ENCODE peak calls at places on chromosomes 11 and 22, in five cellular contexts. Y, G, V, U and W are unnamed samples.

GRCh38 chr11:33387996-33388395 is 130.8 kb downstream of the HIPK3 start:
- DNase-seq in G (no peak), U (no peak), V (no peak), Y (no peak), W (no peak)

GRCh38 chr11:65502852-65503603 is 4.2 kb downstream of the MALAT1 start:
- DNase-seq in G (no peak), V (peak), Y (no peak), U (peak), W (no peak)

GRCh38 chr11:100739636-100740035 is 52.5 kb downstream of the ARHGAP42 start:
- DNase-seq in V (no peak), Y (no peak), U (peak), G (peak), W (peak)

GRCh38 chr11:32580967-32581366 is 2.7 kb upstream of the EIF3M start:
- DNase-seq in U (peak), Y (no peak), G (no peak), V (no peak), W (no peak)

GRCh38 chr11:10581481-10582019 is 13.1 kb upstream of the LYVE1 start:
- DNase-seq in G (no peak), Y (no peak), U (no peak), V (no peak), W (no peak)

GRCh38 chr11:76610871-76611475 is 59.6 kb downstream of the LRRC32 start:
- DNase-seq in G (no peak), V (no peak), Y (no peak), U (no peak), W (no peak)

GRCh38 chr11:126498281-126498680 is 142.8 kb downstream of the ST3GAL4 start:
- DNase-seq in V (no peak), Y (no peak), G (no peak), U (no peak), W (no peak)

GRCh38 chr11:126695293-126695692 is 305.3 kb downstream of the KIRREL3 start:
- DNase-seq in V (no peak), Y (no peak), U (no peak), G (no peak), W (no peak)

GRCh38 chr22:35205141-35205775 is 52.0 kb upstream of the HMGXB4 start:
- DNase-seq in Y (no peak), G (peak), U (peak), V (no peak), W (no peak)

GRCh38 chr11:77619576-77620198 is 17.9 kb downstream of the CLNS1A start:
- DNase-seq in V (peak), Y (no peak), U (peak), G (peak), W (peak)

GRCh38 chr11:85694385-85694980 is 8.5 kb upstream of the CCDC89 start:
- DNase-seq in U (peak), Y (no peak), V (peak), G (peak), W (peak)